ENCODE peak calls at places on chromosomes 16 and 17, in seven cellular contexts. One of them, this sample, is unnamed.

GRCh38 chr17:1461193-1461944 is 5.3 kb upstream of the CRK start:
- DNase-seq in AG04450: no peak
- DNase-seq in effector memory CD4-positive, alpha-beta T cell: no peak
- DNase-seq in body of pancreas: no peak
- DNase-seq in uterus: no peak
- DNase-seq in cardiac muscle cell: no peak
- DNase-seq in lower lobe of right lung: no peak
- DNase-seq in this sample: no peak

GRCh38 chr17:43411369-43411677 is 12.5 kb downstream of the ARL4D start:
- DNase-seq in AG04450: no peak
- DNase-seq in effector memory CD4-positive, alpha-beta T cell: no peak
- DNase-seq in body of pancreas: no peak
- DNase-seq in uterus: no peak
- DNase-seq in cardiac muscle cell: no peak
- DNase-seq in lower lobe of right lung: no peak
- DNase-seq in this sample: no peak

GRCh38 chr16:9836118-9836736 is 346.0 kb downstream of the GRIN2A start:
- DNase-seq in AG04450: no peak
- DNase-seq in effector memory CD4-positive, alpha-beta T cell: no peak
- DNase-seq in body of pancreas: peak
- DNase-seq in uterus: no peak
- DNase-seq in cardiac muscle cell: peak
- DNase-seq in lower lobe of right lung: no peak
- DNase-seq in this sample: no peak

GRCh38 chr16:87541882-87542234 is 49.0 kb upstream of the ZCCHC14 start:
- DNase-seq in AG04450: no peak
- DNase-seq in effector memory CD4-positive, alpha-beta T cell: no peak
- DNase-seq in body of pancreas: no peak
- DNase-seq in uterus: no peak
- DNase-seq in cardiac muscle cell: no peak
- DNase-seq in lower lobe of right lung: no peak
- DNase-seq in this sample: no peak

GRCh38 chr16:81450783-81451491 is 6.3 kb downstream of the CMIP start:
- DNase-seq in AG04450: no peak
- DNase-seq in effector memory CD4-positive, alpha-beta T cell: no peak
- DNase-seq in body of pancreas: no peak
- DNase-seq in uterus: no peak
- DNase-seq in cardiac muscle cell: no peak
- DNase-seq in lower lobe of right lung: no peak
- DNase-seq in this sample: no peak

GRCh38 chr16:73015612-73016487 is 32.1 kb downstream of the ZFHX3 start:
- DNase-seq in AG04450: no peak
- DNase-seq in effector memory CD4-positive, alpha-beta T cell: no peak
- DNase-seq in body of pancreas: peak
- DNase-seq in uterus: no peak
- DNase-seq in cardiac muscle cell: no peak
- DNase-seq in lower lobe of right lung: peak
- DNase-seq in this sample: no peak

GRCh38 chr17:81153340-81153803 is 11.9 kb upstream of the PVALEF start:
- DNase-seq in AG04450: no peak
- DNase-seq in effector memory CD4-positive, alpha-beta T cell: peak
- DNase-seq in body of pancreas: no peak
- DNase-seq in uterus: no peak
- DNase-seq in cardiac muscle cell: no peak
- DNase-seq in lower lobe of right lung: no peak
- DNase-seq in this sample: peak

GRCh38 chr17:51745993-51746392 is 412.5 kb downstream of the CA10 start:
- DNase-seq in AG04450: no peak
- DNase-seq in effector memory CD4-positive, alpha-beta T cell: no peak
- DNase-seq in body of pancreas: no peak
- DNase-seq in uterus: no peak
- DNase-seq in cardiac muscle cell: no peak
- DNase-seq in lower lobe of right lung: no peak
- DNase-seq in this sample: no peak

GRCh38 chr16:2853531-2854073 is 4.4 kb downstream of the PRSS22 start:
- DNase-seq in AG04450: no peak
- DNase-seq in effector memory CD4-positive, alpha-beta T cell: no peak
- DNase-seq in body of pancreas: no peak
- DNase-seq in uterus: no peak
- DNase-seq in cardiac muscle cell: no peak
- DNase-seq in lower lobe of right lung: no peak
- DNase-seq in this sample: no peak

GRCh38 chr16:89693931-89694783 is 7.3 kb downstream of the SPATA2L start:
- DNase-seq in AG04450: no peak
- DNase-seq in effector memory CD4-positive, alpha-beta T cell: no peak
- DNase-seq in body of pancreas: no peak
- DNase-seq in uterus: no peak
- DNase-seq in cardiac muscle cell: no peak
- DNase-seq in lower lobe of right lung: peak
- DNase-seq in this sample: no peak

GRCh38 chr17:49871211-49871610 is 23.3 kb upstream of the TAC4 start:
- DNase-seq in AG04450: no peak
- DNase-seq in effector memory CD4-positive, alpha-beta T cell: no peak
- DNase-seq in body of pancreas: no peak
- DNase-seq in uterus: no peak
- DNase-seq in cardiac muscle cell: no peak
- DNase-seq in lower lobe of right lung: no peak
- DNase-seq in this sample: no peak

GRCh38 chr16:85553436-85554113 is 59.5 kb upstream of the GSE1 start:
- DNase-seq in AG04450: no peak
- DNase-seq in effector memory CD4-positive, alpha-beta T cell: peak
- DNase-seq in body of pancreas: peak
- DNase-seq in uterus: peak
- DNase-seq in cardiac muscle cell: peak
- DNase-seq in lower lobe of right lung: peak
- DNase-seq in this sample: peak

GRCh38 chr16:53094013-53094630 is 39.3 kb downstream of the CHD9 start:
- DNase-seq in AG04450: no peak
- DNase-seq in effector memory CD4-positive, alpha-beta T cell: peak
- DNase-seq in body of pancreas: peak
- DNase-seq in uterus: peak
- DNase-seq in cardiac muscle cell: peak
- DNase-seq in lower lobe of right lung: peak
- DNase-seq in this sample: peak

GRCh38 chr16:3175157-3176153 is 12.5 kb upstream of the OR1F1 start:
- DNase-seq in AG04450: no peak
- DNase-seq in effector memory CD4-positive, alpha-beta T cell: no peak
- DNase-seq in body of pancreas: no peak
- DNase-seq in uterus: no peak
- DNase-seq in cardiac muscle cell: no peak
- DNase-seq in lower lobe of right lung: peak
- DNase-seq in this sample: no peak

GRCh38 chr16:69371564-69371963 is 14.2 kb downstream of the TERF2 start:
- DNase-seq in AG04450: no peak
- DNase-seq in effector memory CD4-positive, alpha-beta T cell: no peak
- DNase-seq in body of pancreas: no peak
- DNase-seq in uterus: no peak
- DNase-seq in cardiac muscle cell: no peak
- DNase-seq in lower lobe of right lung: no peak
- DNase-seq in this sample: no peak

GRCh38 chr17:62064029-62064790 is 868 bp downstream of the MED13 start:
- DNase-seq in AG04450: no peak
- DNase-seq in effector memory CD4-positive, alpha-beta T cell: no peak
- DNase-seq in body of pancreas: no peak
- DNase-seq in uterus: no peak
- DNase-seq in cardiac muscle cell: no peak
- DNase-seq in lower lobe of right lung: no peak
- DNase-seq in this sample: no peak

GRCh38 chr16:24036614-24037013 is 200.8 kb downstream of the PRKCB start:
- DNase-seq in AG04450: no peak
- DNase-seq in effector memory CD4-positive, alpha-beta T cell: peak
- DNase-seq in body of pancreas: peak
- DNase-seq in uterus: peak
- DNase-seq in cardiac muscle cell: peak
- DNase-seq in lower lobe of right lung: no peak
- DNase-seq in this sample: no peak

GRCh38 chr16:71520550-71520949 is 5.7 kb upstream of the CHST4 start:
- DNase-seq in AG04450: no peak
- DNase-seq in effector memory CD4-positive, alpha-beta T cell: no peak
- DNase-seq in body of pancreas: no peak
- DNase-seq in uterus: no peak
- DNase-seq in cardiac muscle cell: no peak
- DNase-seq in lower lobe of right lung: no peak
- DNase-seq in this sample: no peak

GRCh38 chr16:66653581-66654350 is 42.8 kb downstream of the CMTM4 start:
- DNase-seq in AG04450: no peak
- DNase-seq in effector memory CD4-positive, alpha-beta T cell: no peak
- DNase-seq in body of pancreas: no peak
- DNase-seq in uterus: no peak
- DNase-seq in cardiac muscle cell: no peak
- DNase-seq in lower lobe of right lung: no peak
- DNase-seq in this sample: no peak

GRCh38 chr17:65394811-65395472 is 166.5 kb downstream of the AXIN2 start:
- DNase-seq in AG04450: no peak
- DNase-seq in effector memory CD4-positive, alpha-beta T cell: no peak
- DNase-seq in body of pancreas: no peak
- DNase-seq in uterus: no peak
- DNase-seq in cardiac muscle cell: no peak
- DNase-seq in lower lobe of right lung: no peak
- DNase-seq in this sample: no peak

GRCh38 chr17:41971721-41972523 is 5.3 kb downstream of the CNP start:
- DNase-seq in AG04450: no peak
- DNase-seq in effector memory CD4-positive, alpha-beta T cell: no peak
- DNase-seq in body of pancreas: no peak
- DNase-seq in uterus: no peak
- DNase-seq in cardiac muscle cell: no peak
- DNase-seq in lower lobe of right lung: peak
- DNase-seq in this sample: no peak
- H3K4me3 ChIP-seq in AG04450: no peak
- H3K4me3 ChIP-seq in effector memory CD4-positive, alpha-beta T cell: no peak
- H3K4me3 ChIP-seq in body of pancreas: no peak
- H3K4me3 ChIP-seq in uterus: no peak
- H3K4me3 ChIP-seq in cardiac muscle cell: no peak
- H3K4me3 ChIP-seq in lower lobe of right lung: no peak
- H3K4me3 ChIP-seq in this sample: no peak

GRCh38 chr17:17306181-17306580 is 3.0 kb downstream of the NT5M start:
- DNase-seq in AG04450: no peak
- DNase-seq in effector memory CD4-positive, alpha-beta T cell: no peak
- DNase-seq in body of pancreas: no peak
- DNase-seq in uterus: no peak
- DNase-seq in cardiac muscle cell: no peak
- DNase-seq in lower lobe of right lung: no peak
- DNase-seq in this sample: no peak

GRCh38 chr17:17303010-17303846 is at the start of gene NT5M:
- DNase-seq in AG04450: no peak
- DNase-seq in effector memory CD4-positive, alpha-beta T cell: peak
- DNase-seq in body of pancreas: peak
- DNase-seq in uterus: peak
- DNase-seq in cardiac muscle cell: peak
- DNase-seq in lower lobe of right lung: peak
- DNase-seq in this sample: peak

GRCh38 chr17:17303847-17304490 is 796 bp downstream of the NT5M start:
- DNase-seq in AG04450: no peak
- DNase-seq in effector memory CD4-positive, alpha-beta T cell: no peak
- DNase-seq in body of pancreas: no peak
- DNase-seq in uterus: peak
- DNase-seq in cardiac muscle cell: no peak
- DNase-seq in lower lobe of right lung: no peak
- DNase-seq in this sample: no peak

GRCh38 chr17:17305282-17305801 is 2.2 kb downstream of the NT5M start:
- DNase-seq in AG04450: no peak
- DNase-seq in effector memory CD4-positive, alpha-beta T cell: peak
- DNase-seq in body of pancreas: no peak
- DNase-seq in uterus: no peak
- DNase-seq in cardiac muscle cell: peak
- DNase-seq in lower lobe of right lung: no peak
- DNase-seq in this sample: peak

DNA sequence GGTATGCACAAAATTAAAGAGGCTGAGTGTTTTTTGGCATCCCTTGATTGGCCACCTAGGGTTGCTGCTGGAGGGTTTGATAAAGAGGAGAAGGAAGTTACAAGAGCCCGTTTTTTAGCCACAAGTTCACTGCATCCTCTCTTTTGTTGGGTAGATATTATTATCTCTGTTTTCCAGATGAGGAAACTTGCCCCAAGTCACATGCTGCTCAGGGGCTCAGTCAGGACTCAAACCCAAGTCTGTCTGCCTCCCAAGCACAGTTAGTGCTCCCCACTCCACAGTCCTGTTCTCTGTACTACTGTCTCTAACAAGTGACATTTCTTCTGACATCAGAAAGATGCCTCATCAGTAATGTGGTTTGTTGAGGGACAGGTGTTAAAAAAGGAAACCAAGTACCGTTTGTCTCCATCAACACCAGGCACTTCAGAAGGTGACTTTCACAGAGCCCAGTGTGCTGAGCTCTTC is 1.4 kb downstream of the NT5M start:
- DNase-seq in AG04450: no peak
- DNase-seq in effector memory CD4-positive, alpha-beta T cell: no peak
- DNase-seq in body of pancreas: no peak
- DNase-seq in uterus: no peak
- DNase-seq in cardiac muscle cell: peak
- DNase-seq in lower lobe of right lung: no peak
- DNase-seq in this sample: peak
- H3K4me3 ChIP-seq in AG04450: no peak
- H3K4me3 ChIP-seq in effector memory CD4-positive, alpha-beta T cell: no peak
- H3K4me3 ChIP-seq in body of pancreas: no peak
- H3K4me3 ChIP-seq in uterus: no peak
- H3K4me3 ChIP-seq in cardiac muscle cell: no peak
- H3K4me3 ChIP-seq in lower lobe of right lung: no peak
- H3K4me3 ChIP-seq in this sample: no peak

DNA sequence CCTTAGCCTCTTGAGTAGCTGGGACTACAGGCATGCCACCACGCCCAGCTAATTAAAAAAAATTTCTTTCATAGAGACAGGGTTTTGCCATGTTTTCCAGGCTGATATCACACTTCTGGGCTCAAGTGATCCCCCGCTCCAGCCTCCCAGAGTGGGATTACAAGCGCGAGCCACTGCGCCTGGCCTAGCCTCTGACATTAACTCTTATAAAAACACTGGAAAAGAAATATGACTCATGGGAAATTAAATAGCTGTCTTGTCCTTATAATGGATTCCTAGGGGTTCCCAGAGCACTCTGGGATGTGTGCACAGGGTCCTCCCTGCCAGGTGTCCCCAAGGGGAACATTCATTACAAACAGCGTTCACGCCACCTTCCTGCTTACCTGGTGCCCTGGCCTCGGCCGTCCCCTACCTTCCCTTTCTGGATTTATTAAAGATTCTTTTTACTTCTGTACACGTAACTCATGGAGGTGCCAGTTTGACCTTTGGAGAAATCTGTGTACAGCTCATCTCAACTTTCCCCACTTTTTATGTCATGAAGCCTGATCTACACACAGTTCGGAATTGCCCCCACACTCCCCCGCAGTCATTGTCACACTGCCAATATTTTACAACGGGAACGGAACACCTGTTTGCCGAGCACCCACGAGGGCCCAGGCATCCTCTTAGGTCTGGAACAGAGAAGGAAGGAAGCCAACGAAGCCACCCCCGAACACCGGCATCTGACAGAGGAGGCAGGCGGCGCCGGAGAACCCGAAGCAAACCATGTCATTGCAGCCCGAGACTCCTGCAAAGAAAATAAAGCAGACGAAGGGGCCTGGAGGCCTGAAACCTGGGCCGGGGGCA is 39.7 kb upstream of the MEAK7 start:
- DNase-seq in AG04450: no peak
- DNase-seq in effector memory CD4-positive, alpha-beta T cell: no peak
- DNase-seq in body of pancreas: no peak
- DNase-seq in uterus: peak
- DNase-seq in cardiac muscle cell: no peak
- DNase-seq in lower lobe of right lung: no peak
- DNase-seq in this sample: no peak
- H3K4me3 ChIP-seq in AG04450: no peak
- H3K4me3 ChIP-seq in effector memory CD4-positive, alpha-beta T cell: no peak
- H3K4me3 ChIP-seq in body of pancreas: no peak
- H3K4me3 ChIP-seq in uterus: no peak
- H3K4me3 ChIP-seq in cardiac muscle cell: no peak
- H3K4me3 ChIP-seq in lower lobe of right lung: no peak
- H3K4me3 ChIP-seq in this sample: no peak

GRCh38 chr16:21646091-21646490 is 6.3 kb downstream of the IGSF6 start:
- DNase-seq in AG04450: no peak
- DNase-seq in effector memory CD4-positive, alpha-beta T cell: no peak
- DNase-seq in body of pancreas: no peak
- DNase-seq in uterus: no peak
- DNase-seq in cardiac muscle cell: no peak
- DNase-seq in lower lobe of right lung: no peak
- DNase-seq in this sample: no peak
- H3K4me3 ChIP-seq in AG04450: no peak
- H3K4me3 ChIP-seq in effector memory CD4-positive, alpha-beta T cell: peak
- H3K4me3 ChIP-seq in body of pancreas: no peak
- H3K4me3 ChIP-seq in uterus: peak
- H3K4me3 ChIP-seq in cardiac muscle cell: no peak
- H3K4me3 ChIP-seq in lower lobe of right lung: peak
- H3K4me3 ChIP-seq in this sample: no peak

This sample was measured in Peyer's patch.